ENCODE peak calls at places on chromosomes 11 and 22, in four cellular contexts. F is upper lobe of right lung, O is osteoblast, L is transverse colon. D is an unnamed sample. For H3K4me1, the result is how much of the 10 kb centered on the place peaks cover.

GRCh38 chr22:47218671-47219070 is 456.2 kb downstream of the TBC1D22A start:
- DNase-seq in F (no peak), O (no peak), L (no peak), D (no peak)

GRCh38 chr22:44289429-44290171 is 23.2 kb downstream of the SHISAL1 start:
- DNase-seq in F (no peak), O (no peak), L (no peak), D (no peak)

GRCh38 chr22:31692186-31692886 is 30.3 kb upstream of the PISD start:
- DNase-seq in F (no peak), O (peak), L (no peak), D (no peak)

GRCh38 chr22:45916515-45916914 is 60.4 kb downstream of the WNT7B start:
- DNase-seq in F (no peak), O (no peak), L (no peak), D (no peak)

GRCh38 chr11:69003301-69003865 is 9.7 kb downstream of the MRGPRF start:
- DNase-seq in F (no peak), O (peak), L (peak), D (no peak)

GRCh38 chr11:119533931-119534694 is 111.1 kb upstream of the THY1 start:
- DNase-seq in F (peak), O (peak), L (peak), D (peak)

GRCh38 chr11:12838463-12839120 is 164.4 kb downstream of the TEAD1 start:
- DNase-seq in F (no peak), O (peak), L (no peak), D (no peak)

GRCh38 chr11:16817321-16817720 is 78.9 kb downstream of the C11orf58 start:
- DNase-seq in F (no peak), O (no peak), L (no peak), D (no peak)

GRCh38 chr11:76659672-76660532 is 10.6 kb downstream of the LRRC32 start:
- DNase-seq in F (peak), O (peak), L (peak), D (no peak)

GRCh38 chr11:68481579-68482240 is 21.2 kb downstream of the PPP6R3 start:
- DNase-seq in F (no peak), O (no peak), L (no peak), D (no peak)

GRCh38 chr11:114883472-114883871 is 205.1 kb downstream of the NXPE2 start:
- DNase-seq in F (no peak), O (no peak), L (no peak), D (no peak)

GRCh38 chr11:18384157-18384641 is 10.2 kb upstream of the LDHA start:
- DNase-seq in F (peak), O (peak), L (peak), D (no peak)

GRCh38 chr22:49025791-49026475 is 801.7 kb downstream of the BRD1 start:
- DNase-seq in F (peak), O (peak), L (no peak), D (no peak)

GRCh38 chr11:11035331-11035730 is 177.5 kb upstream of the ZBED5 start:
- DNase-seq in F (no peak), O (no peak), L (no peak), D (no peak)

GRCh38 chr11:72962084-72962483 is 147.9 kb downstream of the ATG16L2 start:
- DNase-seq in F (no peak), O (no peak), L (no peak), D (no peak)

GRCh38 chr11:2298795-2299747 is 2.6 kb downstream of the C11orf21 start:
- DNase-seq in F (peak), O (peak), L (peak), D (no peak)

GRCh38 chr11:3181722-3182461 is 16.8 kb upstream of the OSBPL5 start:
- DNase-seq in F (no peak), O (peak), L (no peak), D (no peak)

GRCh38 chr11:126181939-126182730 is 29.3 kb downstream of the RPUSD4 start:
- DNase-seq in F (no peak), O (no peak), L (no peak), D (no peak)

GRCh38 chr11:108916290-108916689 is 251.4 kb downstream of the DDX10 start:
- DNase-seq in F (no peak), O (no peak), L (no peak), D (no peak)

GRCh38 chr11:111365722-111366559 is 13.1 kb downstream of the POU2AF1 start:
- DNase-seq in F (no peak), O (no peak), L (no peak), D (no peak)

GRCh38 chr11:82776377-82776776 is 42.7 kb upstream of the FAM181B start:
- DNase-seq in F (no peak), O (no peak), L (no peak), D (no peak)

GRCh38 chr11:44593194-44593593 is 27.7 kb downstream of the CD82 start:
- DNase-seq in F (no peak), O (peak), L (no peak), D (no peak)

GRCh38 chr11:64391839-64392238 is 32.9 kb downstream of the RPS6KA4 start:
- DNase-seq in F (no peak), O (no peak), L (no peak), D (no peak)

GRCh38 chr11:64395545-64396078 is 36.6 kb downstream of the RPS6KA4 start:
- DNase-seq in F (no peak), O (peak), L (no peak), D (no peak)

GRCh38 chr11:64400096-64400495 is 41.1 kb downstream of the RPS6KA4 start:
- DNase-seq in F (no peak), O (no peak), L (no peak), D (no peak)

GRCh38 chr11:64400667-64401066 is 41.7 kb downstream of the RPS6KA4 start:
- DNase-seq in F (no peak), O (no peak), L (no peak), D (no peak)

DNA sequence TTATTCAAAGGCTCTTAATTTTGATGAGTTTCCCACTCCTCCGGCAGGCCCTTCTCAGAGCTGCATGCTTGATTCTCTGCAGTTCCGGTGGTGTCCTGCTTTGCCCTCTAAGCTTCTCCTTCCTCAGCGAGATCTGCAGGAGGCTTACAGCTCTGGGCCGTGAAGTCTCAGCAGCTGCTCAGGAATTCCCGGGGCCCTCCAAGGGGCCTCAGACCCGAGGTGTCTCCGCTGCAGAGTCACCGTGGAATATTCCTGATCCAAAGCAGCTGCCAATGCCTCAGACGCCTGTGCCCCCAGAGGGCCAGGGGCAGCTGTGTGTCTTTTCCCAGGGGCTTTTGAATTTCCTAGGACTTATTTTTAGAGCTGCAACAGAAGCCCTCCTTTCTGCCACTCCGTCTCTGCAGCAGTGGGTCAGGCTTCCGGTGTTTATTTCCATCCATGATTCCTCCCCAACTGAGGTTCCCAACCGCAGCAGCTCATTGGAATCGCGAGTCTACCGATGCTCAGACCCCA is 37.2 kb downstream of the RPS6KA4 start:
- DNase-seq in F (no peak), O (peak), L (no peak), D (no peak)
- H3K4me1 ChIP-seq in F (under half), O (under half), L (under half), D (under half)

GRCh38 chr11:134371436-134372185 is 39.8 kb downstream of the GLB1L2 start:
- DNase-seq in F (peak), O (peak), L (no peak), D (no peak)
- TF ChIP-seq CTCF in F (no peak), O (no peak), L (no peak), D (no peak)

GRCh38 chr22:27510024-27510423 is 291.5 kb downstream of the MN1 start:
- DNase-seq in F (no peak), O (no peak), L (no peak), D (no peak)
- H3K4me1 ChIP-seq in F (under half), O (under half), L (under half), D (under half)

GRCh38 chr11:94519478-94520084 is 7.3 kb downstream of the C11orf97 start:
- DNase-seq in F (no peak), O (peak), L (no peak), D (no peak)
- TF ChIP-seq CTCF in F (peak), O (peak), L (peak), D (peak)

DNA sequence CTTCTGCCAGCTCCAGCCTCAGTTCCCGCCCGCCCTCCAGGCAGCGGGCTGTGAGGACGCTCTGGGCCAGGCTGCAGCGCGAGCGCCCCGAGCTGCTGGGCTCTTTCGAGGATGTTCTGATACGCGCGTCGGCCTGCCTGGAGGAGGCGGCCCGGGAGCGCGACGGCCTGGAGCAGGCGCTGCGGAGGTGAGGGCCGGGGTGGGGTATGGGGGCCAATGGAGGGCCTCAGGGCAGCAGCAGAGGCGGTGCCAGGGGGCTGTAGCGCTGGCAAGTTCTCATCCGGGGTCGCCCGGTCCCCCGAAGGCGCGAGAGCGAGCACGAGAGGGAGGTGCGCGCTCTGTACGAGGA is 2.2 kb downstream of the CRACR2B start:
- DNase-seq in F (no peak), O (no peak), L (no peak), D (no peak)
- H3K4me1 ChIP-seq in F (half or more), O (half or more), L (half or more), D (half or more)

GRCh38 chr22:38313384-38313955 is 3.8 kb downstream of the CSNK1E start:
- DNase-seq in F (no peak), O (peak), L (peak), D (peak)
- TF ChIP-seq CTCF in F (no peak), O (no peak), L (no peak), D (no peak)